ENCODE peak calls at places on chromosomes 11 and 22, in ten cellular contexts. K is psoas muscle, L is mammary epithelial cell, S is HepG2, V is neuronal stem cell, E is ovary, Y is HFF-Myc, D is cardiac muscle cell, M is astrocyte of the spinal cord, G is lung. J is an unnamed sample.

GRCh38 chr11:68020575-68020974 is 9.9 kb upstream of the NDUFS8 start:
- DNase-seq in S (no peak), K (no peak), E (no peak), M (no peak), D (peak; percentile 49), V (no peak), Y (no peak), G (peak; percentile 53), L (no peak), J (no peak)

GRCh38 chr11:10490398-10491232 is 35.6 kb downstream of the AMPD3 start:
- DNase-seq in E (peak; percentile 73), K (peak; percentile 93), S (peak; percentile 68), G (peak; percentile 71), Y (peak; percentile 83), D (peak; percentile 90), V (peak; percentile 37), L (peak; percentile 81), M (peak; percentile 95), J (peak; percentile 48)

GRCh38 chr11:71305451-71306125 is 53.2 kb upstream of the SHANK2 start:
- DNase-seq in Y (no peak), G (peak; percentile 21), D (no peak), V (no peak), L (no peak), M (no peak), K (no peak), S (no peak), E (no peak), J (no peak)

GRCh38 chr11:78646564-78647185 is 72.0 kb upstream of the NARS2 start:
- DNase-seq in V (peak; percentile 46), E (peak; percentile 45), D (peak; percentile 53), Y (no peak), L (peak; percentile 68), S (peak; percentile 59), G (peak; percentile 65), K (no peak), M (peak; percentile 49), J (peak; percentile 75)

GRCh38 chr11:61056566-61056965 is 45.7 kb upstream of the CD5 start:
- DNase-seq in E (no peak), K (no peak), M (no peak), V (no peak), L (no peak), Y (no peak), S (no peak), G (no peak), D (no peak), J (no peak)

GRCh38 chr11:46447544-46447943 is 56.0 kb upstream of the CHRM4 start:
- DNase-seq in V (no peak), E (no peak), D (no peak), Y (no peak), G (no peak), K (no peak), L (no peak), S (no peak), M (no peak), J (no peak)

GRCh38 chr11:13970986-13971385 is 8.5 kb downstream of the SPON1 start:
- DNase-seq in M (no peak), S (peak; percentile 30), K (no peak), G (peak; percentile 36), Y (no peak), D (no peak), V (no peak), L (peak; percentile 23), E (no peak), J (peak; percentile 80)

GRCh38 chr22:48580481-48580970 is 1247.1 kb downstream of the BRD1 start:
- DNase-seq in L (no peak), V (no peak), G (no peak), Y (no peak), S (no peak), E (no peak), M (no peak), D (no peak), K (peak; percentile 19), J (no peak)

GRCh38 chr11:116641561-116642045 is 131.2 kb downstream of the BUD13 start:
- DNase-seq in E (peak; percentile 23), K (no peak), S (no peak), G (peak; percentile 39), D (peak; percentile 37), Y (no peak), V (peak; percentile 30), M (peak; percentile 2), L (peak; percentile 14), J (peak; percentile 58)

GRCh38 chr11:62400760-62401159 is 18.1 kb upstream of the SCGB1A1 start:
- DNase-seq in K (peak; percentile 89), M (peak; percentile 90), Y (peak; percentile 37), S (no peak), D (peak; percentile 91), L (no peak), V (no peak), E (peak; percentile 86), G (peak; percentile 50), J (peak; percentile 45)

GRCh38 chr11:820655-821512 is 2.2 kb downstream of the PNPLA2 start:
- DNase-seq in S (peak; percentile 70), K (peak; percentile 95), Y (no peak), M (no peak), G (peak; percentile 88), D (peak; percentile 60), E (no peak), L (peak; percentile 64), V (no peak), J (peak; percentile 94)
- H3K4me3 ChIP-seq in S (peak overlapping the region; percentile 94), K (peak overlapping the region; percentile 88), Y (peak overlapping the region; percentile 60), M (peak overlapping the region; percentile 62), G (no peak overlapping the region), D (peak overlapping the region; percentile 94), E (peak overlapping the region; percentile 86), L (peak overlapping the region; percentile 77), V (peak overlapping the region; percentile 92), J (peak overlapping the region; percentile 96)

DNA sequence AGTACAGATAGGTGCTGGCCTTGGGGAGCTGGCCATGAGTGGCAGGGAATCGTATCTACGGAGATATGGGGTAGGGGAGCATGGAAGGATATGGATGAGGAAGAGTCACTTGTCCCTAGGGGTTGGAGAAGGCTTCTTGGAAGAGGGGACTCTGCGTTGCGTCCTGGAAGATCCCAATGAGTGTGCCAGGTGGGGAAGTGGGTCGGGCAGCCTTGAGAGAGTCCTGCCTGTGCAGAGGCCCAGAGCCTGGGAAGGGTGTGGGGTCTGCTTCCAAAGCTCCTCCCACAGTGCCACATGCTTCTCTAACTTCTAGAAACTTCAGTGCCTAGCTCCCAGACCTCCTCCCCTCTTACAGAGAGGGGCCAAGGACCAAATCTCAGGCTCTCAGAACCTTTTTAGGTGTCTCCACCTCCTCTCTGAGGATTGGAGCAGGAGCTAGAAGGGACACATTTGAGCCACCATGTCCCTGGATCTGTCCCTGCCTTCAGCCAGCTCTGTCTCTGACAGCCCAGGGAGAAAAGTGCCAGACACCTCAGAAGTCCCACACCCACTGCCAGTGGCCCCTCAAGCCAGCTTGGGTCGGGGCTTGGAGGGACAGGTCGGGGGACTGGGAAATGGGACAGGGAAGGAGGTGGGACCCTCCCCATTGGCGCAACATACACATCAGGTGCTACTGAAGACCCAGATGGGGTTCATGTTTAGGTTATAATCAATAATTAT is 11.0 kb downstream of the RHBDD3 start:
- DNase-seq in M (no peak), D (no peak), Y (no peak), V (no peak), K (no peak), S (no peak), L (no peak), E (no peak), G (no peak), J (no peak)
- H3K4me3 ChIP-seq in M (no peak overlapping the region), D (no peak overlapping the region), Y (no peak overlapping the region), V (no peak overlapping the region), K (no peak overlapping the region), S (no peak overlapping the region), L (no peak overlapping the region), E (no peak overlapping the region), G (no peak overlapping the region), J (no peak overlapping the region)

GRCh38 chr11:57668467-57668890 is 565 bp downstream of the ZDHHC5 start:
- DNase-seq in K (no peak), V (no peak), G (no peak), M (no peak), L (no peak), Y (no peak), S (no peak), D (no peak), E (no peak), J (peak; percentile 42)

GRCh38 chr11:57663975-57664374 is 3.9 kb upstream of the ZDHHC5 start:
- DNase-seq in Y (no peak), E (no peak), S (no peak), K (no peak), G (no peak), V (no peak), L (no peak), D (no peak), M (no peak), J (no peak)

GRCh38 chr11:57667065-57667714 is 724 bp upstream of the ZDHHC5 start:
- DNase-seq in L (peak; percentile 97), G (peak; percentile 96), V (peak; percentile 98), D (peak; percentile 100), M (peak; percentile 99), K (peak; percentile 99), Y (peak; percentile 97), S (peak; percentile 96), E (peak; percentile 97), J (peak; percentile 98)

GRCh38 chr11:57662893-57663292 is 5.0 kb upstream of the ZDHHC5 start:
- DNase-seq in V (no peak), S (no peak), M (no peak), G (no peak), L (no peak), E (no peak), D (no peak), K (no peak), Y (no peak), J (no peak)

DNA sequence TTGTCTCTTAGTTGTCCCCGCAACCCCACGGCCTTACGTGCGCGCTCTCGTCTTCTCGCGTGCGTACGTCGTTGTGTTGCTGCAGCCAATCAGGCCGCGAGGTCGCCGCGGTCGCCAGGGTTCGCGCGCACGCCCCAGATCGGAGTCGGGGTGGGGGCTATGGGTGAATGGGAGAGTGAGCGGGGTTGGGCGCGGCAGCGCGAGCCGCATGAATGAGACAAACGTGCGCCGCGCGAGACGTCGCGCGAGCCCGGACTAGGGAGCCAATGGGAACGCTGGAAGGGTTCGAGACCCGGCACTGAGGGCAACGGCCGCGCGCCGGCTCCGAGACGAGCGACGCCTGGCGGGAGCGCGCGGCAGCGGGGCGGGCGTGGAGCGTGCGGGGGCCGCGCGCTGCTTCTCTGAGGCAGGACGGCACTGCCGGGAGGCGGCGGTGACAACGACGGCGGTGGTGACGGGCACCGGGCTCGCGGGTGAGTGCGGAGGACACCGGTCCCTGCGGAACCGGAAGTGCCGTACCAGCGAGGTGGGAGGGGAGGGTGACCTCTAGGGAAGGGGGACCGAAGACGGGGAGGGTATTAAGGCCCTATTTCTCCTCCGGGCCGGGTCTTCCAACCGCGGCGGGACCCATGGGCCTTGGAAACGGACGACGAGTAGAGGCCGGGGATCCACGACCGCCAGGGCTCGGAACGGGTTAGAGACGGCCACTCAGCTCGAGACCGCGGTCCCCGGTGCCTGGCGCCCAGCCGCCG is at the start of gene ZDHHC5:
- DNase-seq in E (peak; percentile 98), Y (peak; percentile 99), M (peak; percentile 100), S (peak; percentile 97), D (peak; percentile 100), L (peak; percentile 99), V (peak; percentile 99), G (peak; percentile 99), K (peak; percentile 100), J (peak; percentile 99)
- H3K4me3 ChIP-seq in E (peak within 1 kb of the TSS; percentile 85), Y (peak within 1 kb of the TSS; percentile 59), M (peak within 1 kb of the TSS; percentile 95), S (peak within 1 kb of the TSS; percentile 88), D (peak within 1 kb of the TSS; percentile 61), L (peak within 1 kb of the TSS; percentile 100), V (peak within 1 kb of the TSS; percentile 83), G (peak within 1 kb of the TSS; percentile 95), K (peak within 1 kb of the TSS; percentile 92), J (peak within 1 kb of the TSS; percentile 87)

DNA sequence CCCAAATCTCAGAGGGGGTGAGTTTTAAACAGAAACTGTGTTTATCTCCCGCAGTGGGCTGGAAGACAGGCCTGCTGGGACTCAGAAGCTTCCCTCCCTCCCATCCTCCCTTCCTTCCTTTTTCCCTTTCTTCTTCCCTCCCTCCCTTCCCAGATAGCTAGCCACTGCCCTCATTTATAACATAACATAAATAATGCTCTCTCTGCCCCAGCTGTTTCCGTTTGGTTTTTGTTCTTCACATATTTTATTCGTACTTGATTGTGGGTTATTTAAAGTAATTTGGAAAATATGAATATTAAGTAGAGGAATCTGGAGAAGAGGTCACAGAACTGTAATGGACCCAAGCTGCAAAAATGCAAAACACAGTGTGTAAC is 140.9 kb downstream of the TEAD1 start:
- DNase-seq in Y (no peak), D (no peak), K (no peak), G (no peak), V (no peak), E (no peak), L (no peak), S (no peak), M (no peak), J (no peak)
- H3K4me3 ChIP-seq in Y (peak overlapping the region; percentile 21), D (no peak overlapping the region), K (peak overlapping the region; percentile 47), G (no peak overlapping the region), V (no peak overlapping the region), E (peak overlapping the region; percentile 7), L (no peak overlapping the region), S (peak overlapping the region; percentile 19), M (no peak overlapping the region), J (no peak overlapping the region)